ENCODE peak calls at places on chromosomes 2 and 18, in five cellular contexts. One of them, this sample, is unnamed.

GRCh38 chr2:149894760-149895159 is 307.2 kb upstream of the MMADHC start:
- DNase-seq in MM.1S: peak; percentile 96
- DNase-seq in WTC11: no peak
- DNase-seq in A549: no peak
- DNase-seq in AG04450: no peak
- DNase-seq in this sample: no peak

GRCh38 chr2:216405588-216405987 is 6.7 kb upstream of the SMARCAL1 start:
- DNase-seq in A549: no peak
- DNase-seq in MM.1S: no peak
- DNase-seq in AG04450: no peak
- DNase-seq in WTC11: no peak
- DNase-seq in this sample: no peak

GRCh38 chr18:54530285-54530684 is 60.8 kb upstream of the DYNAP start:
- DNase-seq in AG04450: no peak
- DNase-seq in A549: no peak
- DNase-seq in WTC11: no peak
- DNase-seq in MM.1S: no peak
- DNase-seq in this sample: no peak

GRCh38 chr2:239142806-239143205 is 258.0 kb downstream of the HDAC4 start:
- DNase-seq in AG04450: no peak
- DNase-seq in WTC11: no peak
- DNase-seq in A549: no peak
- DNase-seq in MM.1S: no peak
- DNase-seq in this sample: no peak

GRCh38 chr2:239208470-239209180 is 192.2 kb downstream of the HDAC4 start:
- DNase-seq in AG04450: no peak
- DNase-seq in WTC11: no peak
- DNase-seq in MM.1S: no peak
- DNase-seq in A549: no peak
- DNase-seq in this sample: no peak

GRCh38 chr18:58362829-58363231 is 266.1 kb downstream of the ALPK2 start:
- DNase-seq in WTC11: no peak
- DNase-seq in AG04450: no peak
- DNase-seq in MM.1S: no peak
- DNase-seq in A549: no peak
- DNase-seq in this sample: no peak

GRCh38 chr2:231321021-231321420 is 74.5 kb upstream of the B3GNT7 start:
- DNase-seq in WTC11: no peak
- DNase-seq in AG04450: no peak
- DNase-seq in MM.1S: no peak
- DNase-seq in A549: no peak
- DNase-seq in this sample: no peak

GRCh38 chr2:29108225-29108624 is 7.0 kb upstream of the CLIP4 start:
- DNase-seq in WTC11: no peak
- DNase-seq in A549: peak; percentile 78
- DNase-seq in MM.1S: no peak
- DNase-seq in AG04450: peak; percentile 88
- DNase-seq in this sample: no peak

GRCh38 chr2:9264301-9264700 is 57.7 kb downstream of the ASAP2 start:
- DNase-seq in MM.1S: no peak
- DNase-seq in A549: no peak
- DNase-seq in AG04450: no peak
- DNase-seq in WTC11: no peak
- DNase-seq in this sample: no peak

GRCh38 chr18:60668583-60668982 is 296.0 kb upstream of the MC4R start:
- DNase-seq in A549: no peak
- DNase-seq in MM.1S: no peak
- DNase-seq in AG04450: no peak
- DNase-seq in WTC11: no peak
- DNase-seq in this sample: no peak

GRCh38 chr2:10190255-10190654 is 67.7 kb downstream of the RRM2 start:
- DNase-seq in MM.1S: no peak
- DNase-seq in AG04450: no peak
- DNase-seq in WTC11: no peak
- DNase-seq in A549: no peak
- DNase-seq in this sample: no peak

GRCh38 chr2:2950403-2950952 is 427.1 kb downstream of the EIPR1 start:
- DNase-seq in AG04450: no peak
- DNase-seq in A549: no peak
- DNase-seq in MM.1S: no peak
- DNase-seq in WTC11: no peak
- DNase-seq in this sample: no peak

GRCh38 chr18:28960146-28960545 is 783.2 kb upstream of the CDH2 start:
- DNase-seq in MM.1S: no peak
- DNase-seq in A549: no peak
- DNase-seq in WTC11: no peak
- DNase-seq in AG04450: no peak
- DNase-seq in this sample: no peak

GRCh38 chr2:174343638-174344455 is 9.1 kb downstream of the SP9 start:
- DNase-seq in AG04450: no peak
- DNase-seq in WTC11: peak; percentile 29
- DNase-seq in A549: no peak
- DNase-seq in MM.1S: no peak
- DNase-seq in this sample: peak; percentile 44

GRCh38 chr18:31819106-31819924 is 58.6 kb upstream of the SLC25A52 start:
- DNase-seq in A549: peak; percentile 2
- DNase-seq in AG04450: peak; percentile 1
- DNase-seq in MM.1S: peak; percentile 50
- DNase-seq in WTC11: no peak
- DNase-seq in this sample: peak; percentile 16

GRCh38 chr2:27489118-27489497 is 435 bp downstream of the IFT172 start:
- DNase-seq in A549: no peak
- DNase-seq in WTC11: no peak
- DNase-seq in MM.1S: peak; percentile 35
- DNase-seq in AG04450: no peak
- DNase-seq in this sample: no peak

GRCh38 chr18:55488473-55488872 is 99.5 kb downstream of the TCF4 start:
- DNase-seq in WTC11: peak; percentile 27
- DNase-seq in AG04450: no peak
- DNase-seq in A549: no peak
- DNase-seq in MM.1S: no peak
- DNase-seq in this sample: no peak

GRCh38 chr18:8416212-8417019 is 192.8 kb upstream of the RAB12 start:
- DNase-seq in MM.1S: no peak
- DNase-seq in A549: no peak
- DNase-seq in AG04450: no peak
- DNase-seq in WTC11: no peak
- DNase-seq in this sample: no peak

GRCh38 chr2:136395590-136395989 is 277.6 kb upstream of the CXCR4 start:
- DNase-seq in A549: no peak
- DNase-seq in MM.1S: no peak
- DNase-seq in AG04450: no peak
- DNase-seq in WTC11: no peak
- DNase-seq in this sample: no peak

GRCh38 chr18:63505566-63506335 is 29.0 kb downstream of the SERPINB5 start:
- DNase-seq in AG04450: no peak
- DNase-seq in WTC11: peak; percentile 75
- DNase-seq in A549: peak; percentile 44
- DNase-seq in MM.1S: peak; percentile 30
- DNase-seq in this sample: peak; percentile 36

GRCh38 chr2:112601754-112602153 is 17.3 kb downstream of the CHCHD5 start:
- DNase-seq in MM.1S: no peak
- DNase-seq in WTC11: no peak
- DNase-seq in A549: no peak
- DNase-seq in AG04450: no peak
- DNase-seq in this sample: no peak

GRCh38 chr2:128505150-128505490 is 186.5 kb upstream of the HS6ST1 start:
- DNase-seq in MM.1S: no peak
- DNase-seq in AG04450: no peak
- DNase-seq in WTC11: no peak
- DNase-seq in A549: no peak
- DNase-seq in this sample: no peak

GRCh38 chr18:43735570-43735969 is 458.3 kb upstream of the SYT4 start:
- DNase-seq in AG04450: no peak
- DNase-seq in WTC11: no peak
- DNase-seq in MM.1S: no peak
- DNase-seq in A549: no peak
- DNase-seq in this sample: no peak

DNA sequence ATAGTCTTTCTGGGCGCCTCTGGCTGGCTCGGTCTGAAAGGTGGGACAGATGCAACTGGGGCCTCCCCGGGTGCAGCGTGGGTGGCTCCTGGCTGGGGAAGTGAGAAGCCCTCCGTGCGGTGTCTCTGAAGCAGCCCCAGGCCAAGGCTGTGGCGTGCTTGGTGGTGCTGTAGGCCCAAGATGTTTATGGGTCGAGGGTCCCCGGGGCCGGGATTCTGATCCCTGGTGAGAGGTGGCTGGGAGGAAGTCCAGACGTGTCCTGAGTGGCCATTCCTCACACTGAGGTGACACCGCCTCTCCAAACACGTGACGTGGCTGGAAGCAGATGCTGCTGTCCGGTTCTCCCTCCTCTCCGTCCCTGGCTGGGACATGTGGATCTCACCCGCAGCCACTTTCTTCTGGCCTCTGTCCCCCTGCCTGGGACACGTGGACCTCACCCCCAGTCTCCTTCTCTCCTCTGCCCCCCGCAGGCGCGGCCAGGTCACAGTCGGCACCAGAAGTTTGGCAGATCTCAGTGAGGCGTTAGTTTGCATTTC is 12.6 kb downstream of the RTP5 start:
- DNase-seq in AG04450: no peak
- DNase-seq in MM.1S: peak; percentile 54
- DNase-seq in A549: no peak
- DNase-seq in WTC11: no peak
- DNase-seq in this sample: peak; percentile 38
- TF ChIP-seq CTCF in AG04450: peak; percentile 13
- TF ChIP-seq CTCF in MM.1S: peak; percentile 37
- TF ChIP-seq CTCF in A549: no peak
- TF ChIP-seq CTCF in WTC11: no peak
- TF ChIP-seq CTCF in this sample: no peak

DNA sequence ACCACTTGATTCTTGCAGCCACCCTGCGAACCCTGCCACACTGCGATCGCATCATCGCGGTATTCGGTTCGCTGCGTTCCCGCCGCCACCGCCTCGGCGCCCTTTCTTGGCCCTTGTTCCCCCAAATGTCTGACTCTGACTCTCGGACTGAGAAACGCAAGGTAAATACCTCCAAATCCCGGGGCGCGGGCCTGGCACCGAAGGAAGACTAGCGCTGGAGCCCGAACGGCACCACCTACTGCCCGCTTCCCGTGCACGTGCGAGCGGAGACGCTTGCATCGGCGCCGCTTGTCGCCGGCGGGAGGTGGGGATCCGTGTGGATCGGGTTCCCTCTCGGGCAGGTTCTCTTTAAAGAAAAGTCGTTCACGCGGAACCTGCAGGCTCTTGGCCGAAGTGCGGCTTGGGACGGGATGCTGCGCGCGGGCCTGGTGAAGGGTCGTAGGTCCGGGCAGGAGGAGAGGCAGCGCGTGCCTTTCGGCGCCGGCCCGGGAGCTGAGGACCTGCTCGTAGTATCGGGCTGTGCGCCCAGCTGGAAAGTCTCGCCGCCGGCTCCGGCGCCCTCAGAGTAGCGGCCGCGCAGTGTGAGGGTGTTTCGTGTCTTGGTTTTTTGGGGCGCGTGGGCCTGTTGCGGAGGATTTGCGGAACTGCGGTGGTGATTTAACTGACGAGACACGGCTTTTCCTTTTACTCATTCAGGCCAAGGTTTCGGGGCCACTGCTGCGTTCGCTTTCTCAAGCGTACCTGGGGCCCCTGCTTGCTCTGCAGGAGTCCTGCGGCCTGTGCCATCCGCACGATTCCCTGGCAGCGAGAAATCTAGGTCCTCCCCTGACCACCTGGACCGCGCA is 536 bp downstream of the BCL2L11 start:
- DNase-seq in MM.1S: peak; percentile 44
- DNase-seq in WTC11: peak; percentile 48
- DNase-seq in A549: no peak
- DNase-seq in AG04450: no peak
- DNase-seq in this sample: peak; percentile 70
- TF ChIP-seq CTCF in MM.1S: no peak
- TF ChIP-seq CTCF in WTC11: no peak
- TF ChIP-seq CTCF in A549: no peak
- TF ChIP-seq CTCF in AG04450: no peak
- TF ChIP-seq CTCF in this sample: no peak

GRCh38 chr2:102154364-102154763 is 11.8 kb downstream of the IL1R1 start:
- DNase-seq in WTC11: no peak
- DNase-seq in A549: no peak
- DNase-seq in MM.1S: no peak
- DNase-seq in AG04450: no peak
- DNase-seq in this sample: no peak

GRCh38 chr2:102158336-102158735 is 15.8 kb downstream of the IL1R1 start:
- DNase-seq in AG04450: no peak
- DNase-seq in MM.1S: no peak
- DNase-seq in WTC11: no peak
- DNase-seq in A549: no peak
- DNase-seq in this sample: no peak

GRCh38 chr2:102155703-102156515 is 13.4 kb downstream of the IL1R1 start:
- DNase-seq in WTC11: no peak
- DNase-seq in A549: no peak
- DNase-seq in AG04450: no peak
- DNase-seq in MM.1S: no peak
- DNase-seq in this sample: no peak

GRCh38 chr2:102155131-102155702 is 12.7 kb downstream of the IL1R1 start:
- DNase-seq in WTC11: no peak
- DNase-seq in A549: no peak
- DNase-seq in MM.1S: no peak
- DNase-seq in AG04450: no peak
- DNase-seq in this sample: no peak

DNA sequence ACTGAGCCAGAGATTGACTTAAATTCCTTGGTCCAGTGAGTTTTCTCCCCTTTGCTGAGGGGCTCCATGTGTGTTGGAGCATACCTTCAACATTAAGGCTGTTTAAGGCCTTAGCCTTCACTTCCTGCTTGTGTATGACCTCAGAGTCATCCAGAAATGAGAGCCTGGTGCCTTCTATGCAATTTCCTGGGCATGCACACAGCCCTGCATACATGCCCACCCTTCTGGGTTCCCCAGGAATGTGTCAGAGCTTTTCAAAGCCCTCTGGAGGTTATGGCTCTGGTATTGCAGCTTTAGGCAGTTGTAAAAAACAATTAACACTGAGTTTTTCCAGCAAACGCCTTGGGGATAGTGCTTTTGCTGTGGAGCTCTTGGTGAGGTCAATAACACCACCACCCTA is 16.7 kb downstream of the IL1R1 start:
- DNase-seq in AG04450: no peak
- DNase-seq in MM.1S: no peak
- DNase-seq in A549: no peak
- DNase-seq in WTC11: no peak
- DNase-seq in this sample: no peak
- TF ChIP-seq CTCF in AG04450: no peak
- TF ChIP-seq CTCF in MM.1S: no peak
- TF ChIP-seq CTCF in A549: no peak
- TF ChIP-seq CTCF in WTC11: no peak
- TF ChIP-seq CTCF in this sample: no peak

GRCh38 chr18:37378616-37379015 is 187.0 kb downstream of the CELF4 start:
- DNase-seq in A549: no peak
- DNase-seq in MM.1S: no peak
- DNase-seq in AG04450: no peak
- DNase-seq in WTC11: no peak
- DNase-seq in this sample: no peak

GRCh38 chr18:37380546-37381110 is 185.0 kb downstream of the CELF4 start:
- DNase-seq in A549: no peak
- DNase-seq in WTC11: no peak
- DNase-seq in AG04450: no peak
- DNase-seq in MM.1S: no peak
- DNase-seq in this sample: no peak

GRCh38 chr18:37383036-37383788 is 182.4 kb downstream of the CELF4 start:
- DNase-seq in AG04450: no peak
- DNase-seq in A549: no peak
- DNase-seq in MM.1S: no peak
- DNase-seq in WTC11: no peak
- DNase-seq in this sample: no peak

GRCh38 chr18:37383789-37384151 is 181.8 kb downstream of the CELF4 start:
- DNase-seq in MM.1S: no peak
- DNase-seq in A549: no peak
- DNase-seq in WTC11: no peak
- DNase-seq in AG04450: no peak
- DNase-seq in this sample: no peak

GRCh38 chr18:37381554-37381953 is 184.0 kb downstream of the CELF4 start:
- DNase-seq in A549: no peak
- DNase-seq in MM.1S: no peak
- DNase-seq in WTC11: peak; percentile 35
- DNase-seq in AG04450: no peak
- DNase-seq in this sample: no peak
- TF ChIP-seq CTCF in A549: no peak
- TF ChIP-seq CTCF in MM.1S: no peak
- TF ChIP-seq CTCF in WTC11: no peak
- TF ChIP-seq CTCF in AG04450: no peak
- TF ChIP-seq CTCF in this sample: no peak

This sample was measured in nephron progenitor cell.